ENCODE peak calls at places on chromosomes 4 and X, in five cellular contexts. I is stomach, T is fibroblast of the aortic adventitia, K is lower leg skin, W is AG09319. H is an unnamed sample.

GRCh38 chrX:97158270-97158669 is 274.6 kb downstream of the RPA4 start:
- DNase-seq in I (no peak), T (no peak), K (no peak), W (no peak), H (no peak)

GRCh38 chrX:107135076-107135964 is 16.7 kb upstream of the RBM41 start:
- DNase-seq in I (no peak), T (peak; percentile 75), K (no peak), W (no peak), H (no peak)

GRCh38 chr4:124111922-124112321 is 600.6 kb downstream of the ANKRD50 start:
- DNase-seq in I (no peak), T (peak; percentile 93), K (no peak), W (peak; percentile 34), H (no peak)

GRCh38 chr4:76090241-76090691 is 15.8 kb downstream of the ART3 start:
- DNase-seq in I (no peak), T (peak; percentile 94), K (no peak), W (peak; percentile 55), H (no peak)

GRCh38 chr4:168722391-168722790 is 225.5 kb downstream of the PALLD start:
- DNase-seq in I (no peak), T (no peak), K (no peak), W (no peak), H (no peak)

GRCh38 chrX:2666491-2666890 is 24.6 kb upstream of the CD99 start:
- DNase-seq in I (no peak), T (no peak), K (no peak), W (no peak), H (no peak)

GRCh38 chr4:83282049-83282535 is 2.5 kb downstream of the COQ2 start:
- DNase-seq in I (peak; percentile 30), T (peak; percentile 80), K (no peak), W (no peak), H (no peak)

GRCh38 chrX:134622813-134623185 is 35.5 kb downstream of the PLAC1 start:
- DNase-seq in I (no peak), T (no peak), K (no peak), W (no peak), H (no peak)

GRCh38 chr4:26420438-26420837 is 69.8 kb downstream of the CCKAR start:
- DNase-seq in I (no peak), T (peak; percentile 17), K (no peak), W (no peak), H (no peak)

GRCh38 chr4:114041117-114041475 is 61.6 kb upstream of the ARSJ start:
- DNase-seq in I (no peak), T (no peak), K (no peak), W (no peak), H (no peak)

GRCh38 chr4:37727635-37728034 is 41.5 kb upstream of the RELL1 start:
- DNase-seq in I (no peak), T (no peak), K (no peak), W (no peak), H (no peak)

GRCh38 chr4:155802573-155802972 is 43.8 kb downstream of the GUCY1B1 start:
- DNase-seq in I (no peak), T (no peak), K (no peak), W (no peak), H (no peak)

GRCh38 chrX:115892056-115892708 is 278.4 kb upstream of the AGTR2 start:
- DNase-seq in I (no peak), T (peak; percentile 6), K (peak; percentile 68), W (no peak), H (no peak)

GRCh38 chr4:174485025-174485424 is 37.3 kb downstream of the HPGD start:
- DNase-seq in I (no peak), T (no peak), K (no peak), W (no peak), H (no peak)
- TF ChIP-seq CTCF in I (no peak), T (no peak), K (no peak), W (no peak), H (no peak)

GRCh38 chrX:23901065-23901464 is 6.7 kb downstream of the APOO start:
- DNase-seq in I (no peak), T (peak; percentile 55), K (no peak), W (no peak), H (no peak)

GRCh38 chrX:23902419-23902818 is 5.3 kb downstream of the APOO start:
- DNase-seq in I (no peak), T (peak; percentile 83), K (no peak), W (peak; percentile 18), H (no peak)

GRCh38 chrX:23900220-23900797 is 7.4 kb downstream of the APOO start:
- DNase-seq in I (no peak), T (no peak), K (no peak), W (no peak), H (no peak)

GRCh38 chrX:23904096-23904495 is 3.6 kb downstream of the APOO start:
- DNase-seq in I (no peak), T (peak; percentile 56), K (no peak), W (no peak), H (no peak)

DNA sequence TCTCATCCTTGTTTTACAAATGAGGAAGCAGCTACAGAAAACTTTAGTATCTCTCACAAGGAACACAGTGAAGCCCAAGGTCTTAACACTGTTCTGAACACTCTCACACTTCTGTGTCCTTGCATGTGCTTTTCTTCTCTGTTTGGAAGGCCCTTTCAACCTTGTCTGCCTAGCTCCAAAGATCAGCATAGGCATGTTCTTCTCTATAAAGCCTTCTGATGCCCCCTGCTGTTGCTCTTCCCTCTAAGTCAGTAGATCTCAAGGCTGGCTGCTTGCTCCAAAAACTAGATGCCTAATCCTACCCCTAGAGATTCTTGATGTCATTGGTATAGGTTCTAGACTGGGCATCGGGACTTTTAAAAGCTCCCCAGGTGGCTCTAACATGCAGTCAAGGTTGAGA is 5.9 kb downstream of the APOO start:
- DNase-seq in I (peak; percentile 39), T (peak; percentile 86), K (no peak), W (peak; percentile 45), H (no peak)
- TF ChIP-seq CTCF in I (no peak), T (peak; percentile 60), K (no peak), W (peak; percentile 59), H (no peak)

DNA sequence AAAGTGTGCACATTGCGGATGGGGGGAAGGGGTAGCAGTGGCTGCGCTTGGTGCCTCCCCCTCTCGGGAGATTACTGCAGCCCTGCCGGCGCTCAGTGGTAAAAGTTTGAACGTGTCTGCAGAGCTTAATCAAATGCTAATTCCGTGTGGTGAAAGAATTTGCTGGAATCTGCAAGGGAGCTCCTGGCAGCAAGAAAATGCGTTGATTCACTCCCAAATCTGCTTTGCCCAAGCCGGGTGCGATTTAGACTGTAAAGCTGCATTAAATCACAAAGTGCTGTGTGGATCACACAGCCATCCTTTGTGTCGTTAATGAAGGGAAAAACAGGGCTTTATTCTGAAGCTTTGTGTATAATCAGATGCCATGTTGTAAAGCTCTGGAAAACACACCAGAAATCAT is 444.1 kb downstream of the BCOR start:
- DNase-seq in I (no peak), T (peak; percentile 15), K (no peak), W (no peak), H (no peak)
- TF ChIP-seq CTCF in I (no peak), T (no peak), K (no peak), W (no peak), H (no peak)

GRCh38 chr4:133483600-133484246 is 334.6 kb downstream of the PCDH10 start:
- DNase-seq in I (no peak), T (peak; percentile 32), K (no peak), W (no peak), H (no peak)
- TF ChIP-seq CTCF in I (no peak), T (peak; percentile 39), K (no peak), W (no peak), H (no peak)

DNA sequence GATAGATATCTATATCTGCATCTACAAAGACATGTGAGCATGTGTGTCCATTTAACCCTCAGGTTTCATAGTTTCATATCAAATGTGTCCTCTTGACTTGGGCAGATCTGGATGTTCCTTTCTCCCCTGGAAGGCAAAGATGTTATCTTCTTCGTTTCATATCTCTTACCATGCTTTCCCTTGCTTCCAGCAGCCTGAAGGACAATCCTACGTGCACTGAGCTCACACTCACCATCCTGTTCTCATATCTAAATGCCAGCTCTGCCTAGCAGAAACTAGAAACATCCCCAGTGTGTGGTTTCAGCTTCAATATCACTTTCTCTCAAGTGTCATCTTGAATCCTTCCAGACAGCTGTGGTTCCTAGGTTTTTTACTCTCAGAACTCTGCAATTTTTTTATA is 66.2 kb downstream of the ZAR1 start:
- DNase-seq in I (no peak), T (no peak), K (no peak), W (no peak), H (no peak)
- TF ChIP-seq CTCF in I (no peak), T (no peak), K (no peak), W (no peak), H (no peak)

GRCh38 chr4:170589597-170590191 is 499.9 kb upstream of the AADAT start:
- DNase-seq in I (no peak), T (peak; percentile 32), K (no peak), W (no peak), H (no peak)
- TF ChIP-seq CTCF in I (no peak), T (peak; percentile 28), K (no peak), W (no peak), H (no peak)

GRCh38 chr4:151530230-151530629 is 121.3 kb downstream of the FHIP1A start:
- DNase-seq in I (no peak), T (no peak), K (no peak), W (no peak), H (no peak)

GRCh38 chr4:151532001-151532708 is 123.2 kb downstream of the FHIP1A start:
- DNase-seq in I (no peak), T (no peak), K (no peak), W (no peak), H (no peak)

GRCh38 chr4:151527699-151528098 is 118.7 kb downstream of the FHIP1A start:
- DNase-seq in I (no peak), T (no peak), K (no peak), W (no peak), H (no peak)

GRCh38 chr4:151529187-151529586 is 120.2 kb downstream of the FHIP1A start:
- DNase-seq in I (no peak), T (no peak), K (no peak), W (no peak), H (no peak)

DNA sequence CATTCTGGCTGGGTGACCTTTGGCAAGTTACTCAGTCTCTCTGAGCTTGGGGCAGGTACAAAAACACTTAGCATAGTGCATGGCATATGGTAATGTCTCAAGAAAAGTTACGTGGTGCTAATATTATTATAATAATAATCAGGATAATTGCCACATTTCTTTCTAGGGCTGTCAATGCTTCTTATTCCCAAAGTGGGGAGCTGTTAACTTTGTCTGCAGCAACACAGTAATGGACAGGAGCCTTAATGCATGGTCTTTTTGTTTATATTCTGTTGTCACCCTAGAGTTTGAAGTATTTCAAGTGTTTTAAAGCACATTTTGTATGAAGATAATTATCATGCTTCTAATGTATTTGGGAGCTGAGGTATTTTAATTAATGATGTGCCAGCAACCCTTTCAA is 121.8 kb downstream of the FHIP1A start:
- DNase-seq in I (no peak), T (no peak), K (no peak), W (no peak), H (no peak)
- TF ChIP-seq CTCF in I (no peak), T (no peak), K (no peak), W (no peak), H (no peak)

DNA sequence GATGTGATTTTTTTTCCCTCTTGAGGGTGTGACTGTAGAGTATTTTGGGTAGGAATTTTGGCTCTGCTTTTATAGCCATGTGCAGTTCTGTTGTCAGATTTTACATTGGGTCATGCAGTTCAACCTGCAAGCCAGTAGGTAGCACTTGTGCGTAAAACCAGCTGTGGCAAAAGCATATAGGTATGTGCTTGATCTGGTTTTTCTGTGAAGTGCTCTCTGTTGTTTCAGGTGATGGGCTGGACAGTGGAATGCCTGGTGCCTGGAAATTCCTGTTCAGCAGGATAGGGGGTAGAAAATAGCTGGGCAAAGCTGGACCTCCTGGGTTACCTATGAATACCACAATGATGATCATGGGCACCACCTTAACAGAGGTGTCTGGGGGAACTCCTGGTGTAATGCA is 584.2 kb upstream of the PCDH10 start:
- DNase-seq in I (no peak), T (no peak), K (no peak), W (no peak), H (no peak)
- TF ChIP-seq CTCF in I (no peak), T (no peak), K (no peak), W (no peak), H (no peak)

H was measured in activated B cell treated with CpG ODN at 0.5 μM for 24 hours.